ENCODE peak calls at places on chromosomes 13 and 19, in ten cellular contexts. One of them, this sample, is unnamed.
A peak's percentile ranks its signal among the peaks of the same experiment; 100 is the strongest.

GRCh38 chr13:101514695-101515275 is 62.3 kb downstream of the ITGBL1 start:
- DNase-seq in Panc1: no peak
- DNase-seq in BJ: no peak
- DNase-seq in AG10803: peak; percentile 62
- DNase-seq in HFF-Myc: peak; percentile 48
- DNase-seq in uterus: no peak
- DNase-seq in stomach: no peak
- DNase-seq in mucosa of descending colon: peak; percentile 73
- DNase-seq in esophagus squamous epithelium: no peak
- DNase-seq in brain microvascular endothelial cell: peak; percentile 62
- DNase-seq in this sample: no peak

GRCh38 chr19:46019270-46019669 is 3.6 kb downstream of the PGLYRP1 start:
- DNase-seq in stomach: no peak
- DNase-seq in esophagus squamous epithelium: no peak
- DNase-seq in HFF-Myc: no peak
- DNase-seq in uterus: no peak
- DNase-seq in Panc1: no peak
- DNase-seq in BJ: no peak
- DNase-seq in AG10803: no peak
- DNase-seq in brain microvascular endothelial cell: no peak
- DNase-seq in mucosa of descending colon: no peak
- DNase-seq in this sample: no peak

GRCh38 chr19:13794388-13794751 is 873 bp upstream of the ZSWIM4 start:
- DNase-seq in brain microvascular endothelial cell: peak; percentile 93
- DNase-seq in BJ: peak; percentile 96
- DNase-seq in uterus: peak; percentile 88
- DNase-seq in Panc1: no peak
- DNase-seq in stomach: peak; percentile 80
- DNase-seq in esophagus squamous epithelium: no peak
- DNase-seq in mucosa of descending colon: peak; percentile 80
- DNase-seq in AG10803: peak; percentile 98
- DNase-seq in HFF-Myc: peak; percentile 75
- DNase-seq in this sample: peak; percentile 70

GRCh38 chr13:51637852-51638496 is 53.7 kb downstream of the WDFY2 start:
- DNase-seq in esophagus squamous epithelium: no peak
- DNase-seq in AG10803: no peak
- DNase-seq in HFF-Myc: no peak
- DNase-seq in uterus: no peak
- DNase-seq in brain microvascular endothelial cell: no peak
- DNase-seq in Panc1: no peak
- DNase-seq in mucosa of descending colon: no peak
- DNase-seq in stomach: no peak
- DNase-seq in BJ: no peak
- DNase-seq in this sample: no peak

GRCh38 chr13:40438999-40439797 is 227.2 kb downstream of the FOXO1 start:
- DNase-seq in stomach: no peak
- DNase-seq in AG10803: peak; percentile 36
- DNase-seq in brain microvascular endothelial cell: peak; percentile 28
- DNase-seq in BJ: no peak
- DNase-seq in uterus: no peak
- DNase-seq in esophagus squamous epithelium: no peak
- DNase-seq in HFF-Myc: no peak
- DNase-seq in Panc1: no peak
- DNase-seq in mucosa of descending colon: no peak
- DNase-seq in this sample: no peak

GRCh38 chr19:11949201-11949600 is 15.6 kb upstream of the ZNF763 start:
- DNase-seq in stomach: no peak
- DNase-seq in uterus: no peak
- DNase-seq in AG10803: no peak
- DNase-seq in Panc1: no peak
- DNase-seq in mucosa of descending colon: no peak
- DNase-seq in BJ: no peak
- DNase-seq in HFF-Myc: no peak
- DNase-seq in brain microvascular endothelial cell: no peak
- DNase-seq in esophagus squamous epithelium: no peak
- DNase-seq in this sample: no peak

GRCh38 chr19:34712606-34713261 is 21.3 kb upstream of the ZNF181 start:
- DNase-seq in esophagus squamous epithelium: no peak
- DNase-seq in uterus: peak; percentile 24
- DNase-seq in BJ: peak; percentile 10
- DNase-seq in brain microvascular endothelial cell: peak; percentile 68
- DNase-seq in AG10803: peak; percentile 81
- DNase-seq in mucosa of descending colon: peak; percentile 73
- DNase-seq in Panc1: peak; percentile 73
- DNase-seq in stomach: peak; percentile 52
- DNase-seq in HFF-Myc: peak; percentile 52
- DNase-seq in this sample: no peak

GRCh38 chr19:11375143-11375948 is 880 bp downstream of the SWSAP1 start:
- DNase-seq in HFF-Myc: no peak
- DNase-seq in mucosa of descending colon: peak; percentile 73
- DNase-seq in Panc1: no peak
- DNase-seq in stomach: peak; percentile 59
- DNase-seq in brain microvascular endothelial cell: no peak
- DNase-seq in AG10803: no peak
- DNase-seq in esophagus squamous epithelium: no peak
- DNase-seq in BJ: no peak
- DNase-seq in uterus: peak; percentile 55
- DNase-seq in this sample: peak; percentile 81

GRCh38 chr13:101258071-101258470 is 158.2 kb downstream of the NALCN start:
- DNase-seq in AG10803: peak; percentile 82
- DNase-seq in uterus: no peak
- DNase-seq in esophagus squamous epithelium: no peak
- DNase-seq in HFF-Myc: peak; percentile 65
- DNase-seq in BJ: peak; percentile 36
- DNase-seq in Panc1: peak; percentile 24
- DNase-seq in mucosa of descending colon: no peak
- DNase-seq in stomach: no peak
- DNase-seq in brain microvascular endothelial cell: peak; percentile 98
- DNase-seq in this sample: no peak

GRCh38 chr13:64130600-64130999 is 2715.0 kb upstream of the PCDH20 start:
- DNase-seq in esophagus squamous epithelium: no peak
- DNase-seq in mucosa of descending colon: no peak
- DNase-seq in stomach: no peak
- DNase-seq in uterus: no peak
- DNase-seq in AG10803: no peak
- DNase-seq in BJ: no peak
- DNase-seq in brain microvascular endothelial cell: no peak
- DNase-seq in Panc1: no peak
- DNase-seq in HFF-Myc: no peak
- DNase-seq in this sample: no peak

DNA sequence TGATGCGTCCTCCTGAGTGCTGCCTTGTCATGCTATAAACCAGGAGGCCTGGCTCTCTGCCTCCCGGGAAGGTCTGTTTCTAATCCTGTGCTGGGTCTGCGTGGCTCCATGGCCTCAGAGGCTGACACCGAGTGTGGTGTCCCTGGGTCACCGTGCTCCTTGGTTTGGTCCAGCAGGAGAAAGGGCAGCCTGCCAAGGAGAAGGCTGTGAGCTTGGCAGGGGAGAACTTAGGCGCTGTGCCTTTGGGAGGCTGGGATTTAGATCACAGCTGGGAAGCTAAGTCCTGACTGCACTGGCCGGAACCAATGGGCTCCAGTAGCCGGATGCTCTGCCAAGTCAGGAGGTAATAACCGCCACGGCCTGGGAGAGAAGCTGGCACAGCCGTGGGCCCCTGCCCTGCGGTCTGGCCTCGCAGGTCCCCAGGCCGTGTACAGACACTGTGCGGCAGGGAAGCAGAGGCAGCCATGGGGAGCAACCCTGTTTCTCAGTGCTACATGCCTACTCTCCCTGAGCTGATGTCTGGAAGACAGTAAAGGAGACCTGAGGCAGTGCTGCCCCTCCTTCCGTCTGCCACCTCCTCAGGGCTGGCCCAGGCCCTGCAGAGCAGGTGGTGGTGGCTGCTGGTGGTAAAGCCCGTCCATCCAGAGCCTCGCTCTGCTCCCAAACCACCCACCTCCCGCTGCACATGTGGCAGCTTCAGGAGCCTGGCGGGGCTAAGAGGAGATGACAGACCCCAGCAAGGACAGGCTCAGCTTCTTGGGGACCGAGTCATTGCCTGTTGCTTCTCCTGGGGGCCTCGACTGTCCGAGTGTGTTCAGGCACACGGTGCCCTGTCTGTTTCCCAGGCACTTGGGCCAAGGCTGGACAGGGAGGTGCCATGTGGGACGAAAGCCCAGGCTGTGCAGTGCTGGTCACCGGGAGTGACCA is 44.9 kb downstream of the C13orf46 start:
- DNase-seq in esophagus squamous epithelium: no peak
- DNase-seq in brain microvascular endothelial cell: no peak
- DNase-seq in stomach: peak; percentile 87
- DNase-seq in BJ: peak; percentile 70
- DNase-seq in uterus: peak; percentile 93
- DNase-seq in HFF-Myc: peak; percentile 88
- DNase-seq in mucosa of descending colon: peak; percentile 45
- DNase-seq in AG10803: peak; percentile 99
- DNase-seq in Panc1: no peak
- DNase-seq in this sample: no peak
- H3K4me3 ChIP-seq in esophagus squamous epithelium: no peak overlapping the region
- H3K4me3 ChIP-seq in brain microvascular endothelial cell: no peak overlapping the region
- H3K4me3 ChIP-seq in stomach: no peak overlapping the region
- H3K4me3 ChIP-seq in BJ: no peak overlapping the region
- H3K4me3 ChIP-seq in uterus: no peak overlapping the region
- H3K4me3 ChIP-seq in HFF-Myc: peak overlapping the region; percentile 14
- H3K4me3 ChIP-seq in mucosa of descending colon: no peak overlapping the region
- H3K4me3 ChIP-seq in AG10803: peak overlapping the region; percentile 15
- H3K4me3 ChIP-seq in Panc1: no peak overlapping the region
- H3K4me3 ChIP-seq in this sample: no peak overlapping the region

DNA sequence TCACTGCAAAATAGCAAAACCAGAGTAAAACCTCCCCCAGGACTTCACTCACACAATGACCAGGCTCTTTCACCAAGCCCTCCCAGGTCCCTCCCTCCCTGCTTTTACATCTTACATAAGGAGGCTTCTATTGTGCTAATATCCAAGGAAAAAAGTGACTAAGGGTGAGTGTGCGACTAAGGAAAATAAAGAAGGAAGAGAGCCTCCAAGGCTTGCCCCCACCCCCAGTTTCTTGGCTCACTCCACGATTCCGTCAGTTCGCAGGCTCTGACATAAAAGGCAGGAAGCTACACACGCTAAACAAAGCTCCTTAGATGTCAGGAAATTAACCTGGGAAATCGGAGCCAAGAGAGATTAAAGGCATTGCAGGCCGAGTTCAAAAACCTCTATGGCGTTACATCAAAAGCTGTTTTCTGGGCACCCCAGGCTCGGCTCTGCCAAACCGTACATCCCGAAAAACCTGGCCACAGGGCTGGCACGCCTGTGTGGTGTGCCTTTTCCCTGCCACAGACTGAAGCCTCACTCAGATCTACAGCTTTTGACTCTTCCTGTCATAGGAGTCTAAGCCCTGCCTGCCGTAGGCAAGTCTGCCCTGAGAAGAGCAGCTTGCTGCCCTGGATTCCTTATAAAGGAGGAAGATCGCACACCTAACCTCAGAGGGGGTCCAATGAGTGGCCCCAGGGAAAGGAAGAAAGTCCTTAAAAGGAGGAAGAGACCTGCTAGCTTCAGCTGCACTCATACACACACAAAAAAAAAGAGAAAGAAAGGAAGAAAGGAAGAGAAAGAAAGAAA is 67.0 kb upstream of the SERP2 start:
- DNase-seq in uterus: peak; percentile 77
- DNase-seq in HFF-Myc: peak; percentile 83
- DNase-seq in brain microvascular endothelial cell: peak; percentile 97
- DNase-seq in Panc1: peak; percentile 47
- DNase-seq in AG10803: peak; percentile 87
- DNase-seq in stomach: peak; percentile 77
- DNase-seq in mucosa of descending colon: peak; percentile 68
- DNase-seq in BJ: peak; percentile 76
- DNase-seq in esophagus squamous epithelium: no peak
- DNase-seq in this sample: no peak
- H3K4me3 ChIP-seq in uterus: no peak overlapping the region
- H3K4me3 ChIP-seq in HFF-Myc: no peak overlapping the region
- H3K4me3 ChIP-seq in brain microvascular endothelial cell: peak overlapping the region; percentile 15
- H3K4me3 ChIP-seq in Panc1: no peak overlapping the region
- H3K4me3 ChIP-seq in AG10803: peak overlapping the region; percentile 13
- H3K4me3 ChIP-seq in stomach: no peak overlapping the region
- H3K4me3 ChIP-seq in mucosa of descending colon: no peak overlapping the region
- H3K4me3 ChIP-seq in BJ: no peak overlapping the region
- H3K4me3 ChIP-seq in esophagus squamous epithelium: no peak overlapping the region
- H3K4me3 ChIP-seq in this sample: peak overlapping the region; percentile 10

GRCh38 chr13:113918580-113918979 is 54.7 kb upstream of the GAS6 start:
- DNase-seq in HFF-Myc: no peak
- DNase-seq in mucosa of descending colon: no peak
- DNase-seq in uterus: no peak
- DNase-seq in AG10803: no peak
- DNase-seq in brain microvascular endothelial cell: no peak
- DNase-seq in Panc1: no peak
- DNase-seq in BJ: no peak
- DNase-seq in stomach: peak; percentile 2
- DNase-seq in esophagus squamous epithelium: no peak
- DNase-seq in this sample: no peak

GRCh38 chr13:113920173-113920572 is 53.7 kb downstream of the C13orf46 start:
- DNase-seq in mucosa of descending colon: no peak
- DNase-seq in BJ: no peak
- DNase-seq in esophagus squamous epithelium: no peak
- DNase-seq in uterus: no peak
- DNase-seq in AG10803: peak; percentile 42
- DNase-seq in stomach: no peak
- DNase-seq in Panc1: no peak
- DNase-seq in brain microvascular endothelial cell: no peak
- DNase-seq in HFF-Myc: no peak
- DNase-seq in this sample: no peak

GRCh38 chr13:113920606-113921306 is 53.1 kb downstream of the C13orf46 start:
- DNase-seq in Panc1: no peak
- DNase-seq in HFF-Myc: no peak
- DNase-seq in AG10803: no peak
- DNase-seq in BJ: no peak
- DNase-seq in brain microvascular endothelial cell: no peak
- DNase-seq in stomach: peak; percentile 10
- DNase-seq in esophagus squamous epithelium: no peak
- DNase-seq in uterus: no peak
- DNase-seq in mucosa of descending colon: no peak
- DNase-seq in this sample: no peak

GRCh38 chr13:113918981-113919646 is 54.8 kb downstream of the C13orf46 start:
- DNase-seq in Panc1: no peak
- DNase-seq in HFF-Myc: no peak
- DNase-seq in BJ: no peak
- DNase-seq in uterus: no peak
- DNase-seq in brain microvascular endothelial cell: no peak
- DNase-seq in stomach: peak; percentile 16
- DNase-seq in esophagus squamous epithelium: no peak
- DNase-seq in mucosa of descending colon: no peak
- DNase-seq in AG10803: peak; percentile 42
- DNase-seq in this sample: no peak

GRCh38 chr13:113919761-113920160 is 54.1 kb downstream of the C13orf46 start:
- DNase-seq in uterus: no peak
- DNase-seq in BJ: no peak
- DNase-seq in Panc1: no peak
- DNase-seq in HFF-Myc: no peak
- DNase-seq in AG10803: no peak
- DNase-seq in esophagus squamous epithelium: no peak
- DNase-seq in mucosa of descending colon: no peak
- DNase-seq in brain microvascular endothelial cell: no peak
- DNase-seq in stomach: peak; percentile 1
- DNase-seq in this sample: no peak
- H3K4me3 ChIP-seq in uterus: no peak overlapping the region
- H3K4me3 ChIP-seq in BJ: no peak overlapping the region
- H3K4me3 ChIP-seq in Panc1: no peak overlapping the region
- H3K4me3 ChIP-seq in HFF-Myc: no peak overlapping the region
- H3K4me3 ChIP-seq in AG10803: no peak overlapping the region
- H3K4me3 ChIP-seq in esophagus squamous epithelium: no peak overlapping the region
- H3K4me3 ChIP-seq in mucosa of descending colon: no peak overlapping the region
- H3K4me3 ChIP-seq in brain microvascular endothelial cell: no peak overlapping the region
- H3K4me3 ChIP-seq in stomach: no peak overlapping the region
- H3K4me3 ChIP-seq in this sample: no peak overlapping the region

GRCh38 chr19:40553885-40554857 is 22.5 kb upstream of the SHKBP1 start:
- DNase-seq in BJ: no peak
- DNase-seq in mucosa of descending colon: no peak
- DNase-seq in HFF-Myc: no peak
- DNase-seq in brain microvascular endothelial cell: no peak
- DNase-seq in stomach: no peak
- DNase-seq in AG10803: no peak
- DNase-seq in Panc1: no peak
- DNase-seq in uterus: no peak
- DNase-seq in esophagus squamous epithelium: no peak
- DNase-seq in this sample: no peak
- H3K4me3 ChIP-seq in BJ: no peak overlapping the region
- H3K4me3 ChIP-seq in mucosa of descending colon: no peak overlapping the region
- H3K4me3 ChIP-seq in HFF-Myc: no peak overlapping the region
- H3K4me3 ChIP-seq in brain microvascular endothelial cell: no peak overlapping the region
- H3K4me3 ChIP-seq in stomach: no peak overlapping the region
- H3K4me3 ChIP-seq in AG10803: no peak overlapping the region
- H3K4me3 ChIP-seq in Panc1: no peak overlapping the region
- H3K4me3 ChIP-seq in uterus: no peak overlapping the region
- H3K4me3 ChIP-seq in esophagus squamous epithelium: no peak overlapping the region
- H3K4me3 ChIP-seq in this sample: no peak overlapping the region